ENCODE peak calls at places on chromosomes 2 and 18, in ten cellular contexts. One of them, this sample, is unnamed.

GRCh38 chr2:20650412-20650879 is 452 bp downstream of the HS1BP3 start:
- DNase-seq in B cell: no peak
- DNase-seq in activated B cell treated with CpG ODN at 0.5 μM for 24 hours: no peak
- DNase-seq in mammary epithelial cell: peak
- DNase-seq in lower lobe of right lung: peak
- DNase-seq in GM12865: peak
- DNase-seq in endothelial cell: peak
- DNase-seq in AG09309: no peak
- DNase-seq in fibroblast of villous mesenchyme: peak
- DNase-seq in activated CD8-positive, alpha-beta T cell treated with anti-CD3 and anti-CD28 coated beads for 36 hours: peak
- DNase-seq in this sample: peak

GRCh38 chr18:48161911-48162698 is 231.6 kb upstream of the SMAD2 start:
- DNase-seq in B cell: no peak
- DNase-seq in activated CD8-positive, alpha-beta T cell treated with anti-CD3 and anti-CD28 coated beads for 36 hours: peak
- DNase-seq in lower lobe of right lung: no peak
- DNase-seq in AG09309: no peak
- DNase-seq in endothelial cell: no peak
- DNase-seq in mammary epithelial cell: peak
- DNase-seq in GM12865: no peak
- DNase-seq in fibroblast of villous mesenchyme: peak
- DNase-seq in activated B cell treated with CpG ODN at 0.5 μM for 24 hours: peak
- DNase-seq in this sample: no peak

GRCh38 chr2:222613715-222614331 is 42.1 kb downstream of the FARSB start:
- DNase-seq in B cell: peak
- DNase-seq in mammary epithelial cell: peak
- DNase-seq in AG09309: no peak
- DNase-seq in endothelial cell: peak
- DNase-seq in activated B cell treated with CpG ODN at 0.5 μM for 24 hours: no peak
- DNase-seq in GM12865: peak
- DNase-seq in lower lobe of right lung: no peak
- DNase-seq in activated CD8-positive, alpha-beta T cell treated with anti-CD3 and anti-CD28 coated beads for 36 hours: peak
- DNase-seq in fibroblast of villous mesenchyme: peak
- DNase-seq in this sample: peak

GRCh38 chr2:223914349-223914748 is 30.8 kb downstream of the WDFY1 start:
- DNase-seq in B cell: no peak
- DNase-seq in mammary epithelial cell: no peak
- DNase-seq in activated CD8-positive, alpha-beta T cell treated with anti-CD3 and anti-CD28 coated beads for 36 hours: no peak
- DNase-seq in activated B cell treated with CpG ODN at 0.5 μM for 24 hours: no peak
- DNase-seq in lower lobe of right lung: no peak
- DNase-seq in fibroblast of villous mesenchyme: peak
- DNase-seq in endothelial cell: no peak
- DNase-seq in AG09309: no peak
- DNase-seq in GM12865: no peak
- DNase-seq in this sample: no peak

GRCh38 chr18:50187659-50188058 is 7.3 kb downstream of the MYO5B start:
- DNase-seq in activated CD8-positive, alpha-beta T cell treated with anti-CD3 and anti-CD28 coated beads for 36 hours: no peak
- DNase-seq in AG09309: no peak
- DNase-seq in mammary epithelial cell: no peak
- DNase-seq in lower lobe of right lung: no peak
- DNase-seq in activated B cell treated with CpG ODN at 0.5 μM for 24 hours: no peak
- DNase-seq in GM12865: no peak
- DNase-seq in B cell: no peak
- DNase-seq in fibroblast of villous mesenchyme: no peak
- DNase-seq in endothelial cell: no peak
- DNase-seq in this sample: no peak

GRCh38 chr18:27746241-27746640 is 430.7 kb downstream of the CDH2 start:
- DNase-seq in fibroblast of villous mesenchyme: no peak
- DNase-seq in AG09309: no peak
- DNase-seq in lower lobe of right lung: no peak
- DNase-seq in GM12865: no peak
- DNase-seq in mammary epithelial cell: no peak
- DNase-seq in activated CD8-positive, alpha-beta T cell treated with anti-CD3 and anti-CD28 coated beads for 36 hours: no peak
- DNase-seq in endothelial cell: no peak
- DNase-seq in activated B cell treated with CpG ODN at 0.5 μM for 24 hours: no peak
- DNase-seq in B cell: no peak
- DNase-seq in this sample: no peak

GRCh38 chr2:230849633-230850357 is 14.9 kb upstream of the ITM2C start:
- DNase-seq in fibroblast of villous mesenchyme: peak
- DNase-seq in B cell: peak
- DNase-seq in GM12865: peak
- DNase-seq in activated B cell treated with CpG ODN at 0.5 μM for 24 hours: peak
- DNase-seq in endothelial cell: peak
- DNase-seq in AG09309: no peak
- DNase-seq in mammary epithelial cell: no peak
- DNase-seq in lower lobe of right lung: peak
- DNase-seq in activated CD8-positive, alpha-beta T cell treated with anti-CD3 and anti-CD28 coated beads for 36 hours: peak
- DNase-seq in this sample: peak

GRCh38 chr2:49616800-49617199 is 462.5 kb upstream of the FSHR start:
- DNase-seq in AG09309: no peak
- DNase-seq in fibroblast of villous mesenchyme: no peak
- DNase-seq in endothelial cell: peak
- DNase-seq in activated B cell treated with CpG ODN at 0.5 μM for 24 hours: no peak
- DNase-seq in activated CD8-positive, alpha-beta T cell treated with anti-CD3 and anti-CD28 coated beads for 36 hours: no peak
- DNase-seq in lower lobe of right lung: no peak
- DNase-seq in mammary epithelial cell: peak
- DNase-seq in B cell: no peak
- DNase-seq in GM12865: peak
- DNase-seq in this sample: peak

GRCh38 chr2:139465789-139466188 is 685.6 kb upstream of the NXPH2 start:
- DNase-seq in B cell: no peak
- DNase-seq in mammary epithelial cell: no peak
- DNase-seq in activated B cell treated with CpG ODN at 0.5 μM for 24 hours: no peak
- DNase-seq in lower lobe of right lung: no peak
- DNase-seq in endothelial cell: no peak
- DNase-seq in GM12865: no peak
- DNase-seq in AG09309: no peak
- DNase-seq in activated CD8-positive, alpha-beta T cell treated with anti-CD3 and anti-CD28 coated beads for 36 hours: no peak
- DNase-seq in fibroblast of villous mesenchyme: no peak
- DNase-seq in this sample: no peak

GRCh38 chr2:241689306-241689705 is 2.7 kb upstream of the DTYMK start:
- DNase-seq in endothelial cell: no peak
- DNase-seq in fibroblast of villous mesenchyme: no peak
- DNase-seq in lower lobe of right lung: no peak
- DNase-seq in AG09309: no peak
- DNase-seq in B cell: no peak
- DNase-seq in activated B cell treated with CpG ODN at 0.5 μM for 24 hours: no peak
- DNase-seq in GM12865: no peak
- DNase-seq in mammary epithelial cell: no peak
- DNase-seq in activated CD8-positive, alpha-beta T cell treated with anti-CD3 and anti-CD28 coated beads for 36 hours: no peak
- DNase-seq in this sample: no peak

GRCh38 chr2:102126660-102127059 is 15.9 kb upstream of the IL1R1 start:
- DNase-seq in B cell: no peak
- DNase-seq in GM12865: no peak
- DNase-seq in lower lobe of right lung: no peak
- DNase-seq in mammary epithelial cell: no peak
- DNase-seq in activated B cell treated with CpG ODN at 0.5 μM for 24 hours: no peak
- DNase-seq in endothelial cell: no peak
- DNase-seq in activated CD8-positive, alpha-beta T cell treated with anti-CD3 and anti-CD28 coated beads for 36 hours: no peak
- DNase-seq in fibroblast of villous mesenchyme: peak
- DNase-seq in AG09309: no peak
- DNase-seq in this sample: no peak

GRCh38 chr2:6914829-6915228 is 2.4 kb upstream of the RNF144A start:
- DNase-seq in mammary epithelial cell: peak
- DNase-seq in lower lobe of right lung: no peak
- DNase-seq in activated CD8-positive, alpha-beta T cell treated with anti-CD3 and anti-CD28 coated beads for 36 hours: peak
- DNase-seq in endothelial cell: no peak
- DNase-seq in GM12865: no peak
- DNase-seq in AG09309: no peak
- DNase-seq in B cell: no peak
- DNase-seq in activated B cell treated with CpG ODN at 0.5 μM for 24 hours: no peak
- DNase-seq in fibroblast of villous mesenchyme: no peak
- DNase-seq in this sample: no peak

GRCh38 chr18:46156838-46157237 is 52.7 kb downstream of the HAUS1 start:
- DNase-seq in endothelial cell: no peak
- DNase-seq in activated CD8-positive, alpha-beta T cell treated with anti-CD3 and anti-CD28 coated beads for 36 hours: no peak
- DNase-seq in activated B cell treated with CpG ODN at 0.5 μM for 24 hours: no peak
- DNase-seq in lower lobe of right lung: no peak
- DNase-seq in AG09309: no peak
- DNase-seq in GM12865: no peak
- DNase-seq in mammary epithelial cell: no peak
- DNase-seq in B cell: no peak
- DNase-seq in fibroblast of villous mesenchyme: no peak
- DNase-seq in this sample: no peak

GRCh38 chr18:26017929-26018328 is 72.5 kb downstream of the SS18 start:
- DNase-seq in AG09309: no peak
- DNase-seq in lower lobe of right lung: no peak
- DNase-seq in fibroblast of villous mesenchyme: no peak
- DNase-seq in activated B cell treated with CpG ODN at 0.5 μM for 24 hours: no peak
- DNase-seq in GM12865: peak
- DNase-seq in endothelial cell: no peak
- DNase-seq in activated CD8-positive, alpha-beta T cell treated with anti-CD3 and anti-CD28 coated beads for 36 hours: no peak
- DNase-seq in B cell: no peak
- DNase-seq in mammary epithelial cell: no peak
- DNase-seq in this sample: peak

GRCh38 chr2:118386636-118387302 is 298.5 kb downstream of the INSIG2 start:
- DNase-seq in lower lobe of right lung: no peak
- DNase-seq in fibroblast of villous mesenchyme: peak
- DNase-seq in activated B cell treated with CpG ODN at 0.5 μM for 24 hours: no peak
- DNase-seq in B cell: no peak
- DNase-seq in endothelial cell: no peak
- DNase-seq in activated CD8-positive, alpha-beta T cell treated with anti-CD3 and anti-CD28 coated beads for 36 hours: no peak
- DNase-seq in mammary epithelial cell: peak
- DNase-seq in AG09309: peak
- DNase-seq in GM12865: no peak
- DNase-seq in this sample: no peak

GRCh38 chr2:232238108-232238507 is 140.4 kb upstream of the ALPP start:
- DNase-seq in B cell: no peak
- DNase-seq in activated B cell treated with CpG ODN at 0.5 μM for 24 hours: no peak
- DNase-seq in AG09309: no peak
- DNase-seq in endothelial cell: no peak
- DNase-seq in lower lobe of right lung: no peak
- DNase-seq in mammary epithelial cell: no peak
- DNase-seq in activated CD8-positive, alpha-beta T cell treated with anti-CD3 and anti-CD28 coated beads for 36 hours: peak
- DNase-seq in GM12865: no peak
- DNase-seq in fibroblast of villous mesenchyme: peak
- DNase-seq in this sample: no peak

GRCh38 chr2:111692311-111692710 is 191.7 kb downstream of the ANAPC1 start:
- DNase-seq in B cell: no peak
- DNase-seq in endothelial cell: no peak
- DNase-seq in GM12865: no peak
- DNase-seq in mammary epithelial cell: no peak
- DNase-seq in lower lobe of right lung: no peak
- DNase-seq in activated CD8-positive, alpha-beta T cell treated with anti-CD3 and anti-CD28 coated beads for 36 hours: no peak
- DNase-seq in AG09309: no peak
- DNase-seq in activated B cell treated with CpG ODN at 0.5 μM for 24 hours: no peak
- DNase-seq in fibroblast of villous mesenchyme: no peak
- DNase-seq in this sample: no peak
- TF ChIP-seq CTCF in B cell: no peak
- TF ChIP-seq CTCF in endothelial cell: peak
- TF ChIP-seq CTCF in GM12865: no peak
- TF ChIP-seq CTCF in mammary epithelial cell: no peak
- TF ChIP-seq CTCF in lower lobe of right lung: no peak
- TF ChIP-seq CTCF in activated CD8-positive, alpha-beta T cell treated with anti-CD3 and anti-CD28 coated beads for 36 hours: no peak
- TF ChIP-seq CTCF in AG09309: no peak
- TF ChIP-seq CTCF in activated B cell treated with CpG ODN at 0.5 μM for 24 hours: no peak
- TF ChIP-seq CTCF in fibroblast of villous mesenchyme: peak
- TF ChIP-seq CTCF in this sample: no peak

DNA sequence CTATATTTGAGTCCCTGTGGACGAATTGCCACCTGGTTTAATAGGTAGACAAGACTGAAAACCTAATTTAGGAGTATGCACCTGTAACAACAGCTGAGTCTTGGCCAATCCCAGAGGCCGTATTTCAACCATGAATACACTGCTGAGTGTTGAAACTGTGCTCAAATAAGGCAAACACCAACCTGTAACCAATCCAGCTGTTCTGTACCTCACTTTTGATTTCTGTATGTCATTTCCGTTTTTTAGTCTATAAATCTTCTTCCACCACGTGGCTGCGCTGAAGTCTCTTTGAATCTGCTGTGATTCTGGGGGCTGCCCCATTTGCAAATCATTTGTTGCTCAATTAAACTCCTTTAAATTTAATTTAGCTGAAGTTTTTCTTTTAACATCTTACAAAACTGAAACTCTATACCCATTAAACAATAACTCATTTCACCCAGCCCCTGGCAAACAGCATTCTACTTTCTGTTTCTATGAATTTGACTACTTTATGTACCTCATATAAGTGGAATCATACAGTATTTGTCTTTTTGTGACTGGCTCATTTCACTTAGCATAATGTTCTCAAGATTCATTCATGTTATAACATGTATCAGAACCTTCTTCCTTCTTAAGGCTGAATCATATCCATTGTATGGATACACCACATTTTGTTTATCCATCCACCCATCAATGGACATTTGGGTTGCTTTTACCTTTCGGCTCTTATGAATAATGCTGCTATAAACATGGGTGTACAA is 7.5 kb upstream of the YPEL5 start:
- DNase-seq in mammary epithelial cell: peak
- DNase-seq in AG09309: no peak
- DNase-seq in endothelial cell: no peak
- DNase-seq in fibroblast of villous mesenchyme: no peak
- DNase-seq in activated B cell treated with CpG ODN at 0.5 μM for 24 hours: no peak
- DNase-seq in GM12865: peak
- DNase-seq in B cell: no peak
- DNase-seq in lower lobe of right lung: no peak
- DNase-seq in activated CD8-positive, alpha-beta T cell treated with anti-CD3 and anti-CD28 coated beads for 36 hours: peak
- DNase-seq in this sample: no peak
- TF ChIP-seq CTCF in mammary epithelial cell: no peak
- TF ChIP-seq CTCF in AG09309: no peak
- TF ChIP-seq CTCF in endothelial cell: no peak
- TF ChIP-seq CTCF in fibroblast of villous mesenchyme: no peak
- TF ChIP-seq CTCF in activated B cell treated with CpG ODN at 0.5 μM for 24 hours: no peak
- TF ChIP-seq CTCF in GM12865: no peak
- TF ChIP-seq CTCF in B cell: no peak
- TF ChIP-seq CTCF in lower lobe of right lung: no peak
- TF ChIP-seq CTCF in activated CD8-positive, alpha-beta T cell treated with anti-CD3 and anti-CD28 coated beads for 36 hours: no peak
- TF ChIP-seq CTCF in this sample: no peak

DNA sequence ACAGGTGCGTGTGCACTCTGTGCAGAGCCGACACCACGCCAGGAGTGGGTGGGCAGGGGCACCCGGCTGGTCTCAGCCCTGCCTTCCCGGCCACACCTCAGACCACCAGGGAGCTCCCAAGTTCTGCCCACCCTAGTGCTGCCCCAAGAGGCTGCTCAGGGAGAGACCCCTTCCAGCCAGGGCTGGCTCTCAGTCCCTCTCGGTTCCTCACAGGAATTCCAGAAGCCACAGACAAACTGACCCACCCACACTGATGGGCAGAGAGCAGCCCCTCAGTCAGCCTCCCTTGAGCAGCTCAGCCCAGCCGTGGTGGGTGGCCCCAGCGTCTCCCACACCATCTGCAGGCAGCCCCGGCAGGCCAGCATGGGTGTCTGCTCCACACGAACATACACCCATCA is 33.8 kb downstream of the GPC1 start:
- DNase-seq in activated CD8-positive, alpha-beta T cell treated with anti-CD3 and anti-CD28 coated beads for 36 hours: no peak
- DNase-seq in AG09309: no peak
- DNase-seq in GM12865: no peak
- DNase-seq in endothelial cell: peak
- DNase-seq in mammary epithelial cell: no peak
- DNase-seq in activated B cell treated with CpG ODN at 0.5 μM for 24 hours: no peak
- DNase-seq in fibroblast of villous mesenchyme: no peak
- DNase-seq in lower lobe of right lung: no peak
- DNase-seq in B cell: no peak
- DNase-seq in this sample: peak
- TF ChIP-seq CTCF in activated CD8-positive, alpha-beta T cell treated with anti-CD3 and anti-CD28 coated beads for 36 hours: no peak
- TF ChIP-seq CTCF in AG09309: no peak
- TF ChIP-seq CTCF in GM12865: no peak
- TF ChIP-seq CTCF in endothelial cell: no peak
- TF ChIP-seq CTCF in mammary epithelial cell: no peak
- TF ChIP-seq CTCF in activated B cell treated with CpG ODN at 0.5 μM for 24 hours: no peak
- TF ChIP-seq CTCF in fibroblast of villous mesenchyme: no peak
- TF ChIP-seq CTCF in lower lobe of right lung: no peak
- TF ChIP-seq CTCF in B cell: no peak
- TF ChIP-seq CTCF in this sample: no peak

GRCh38 chr2:189287982-189288494 is 108.5 kb upstream of the COL5A2 start:
- DNase-seq in activated B cell treated with CpG ODN at 0.5 μM for 24 hours: no peak
- DNase-seq in activated CD8-positive, alpha-beta T cell treated with anti-CD3 and anti-CD28 coated beads for 36 hours: no peak
- DNase-seq in lower lobe of right lung: no peak
- DNase-seq in B cell: no peak
- DNase-seq in mammary epithelial cell: peak
- DNase-seq in endothelial cell: no peak
- DNase-seq in AG09309: peak
- DNase-seq in GM12865: peak
- DNase-seq in fibroblast of villous mesenchyme: peak
- DNase-seq in this sample: peak
- TF ChIP-seq CTCF in activated B cell treated with CpG ODN at 0.5 μM for 24 hours: no peak
- TF ChIP-seq CTCF in activated CD8-positive, alpha-beta T cell treated with anti-CD3 and anti-CD28 coated beads for 36 hours: peak
- TF ChIP-seq CTCF in lower lobe of right lung: peak
- TF ChIP-seq CTCF in B cell: no peak
- TF ChIP-seq CTCF in mammary epithelial cell: peak
- TF ChIP-seq CTCF in endothelial cell: peak
- TF ChIP-seq CTCF in AG09309: peak
- TF ChIP-seq CTCF in GM12865: peak
- TF ChIP-seq CTCF in fibroblast of villous mesenchyme: peak
- TF ChIP-seq CTCF in this sample: peak

This sample was measured in GM13977.